ENCODE peak calls at places on chromosomes 4 and X, in eight cellular contexts. L is Calu3; U is activated CD4-positive, alpha-beta memory T cell treated with anti-CD3 and anti-CD28 coated beads for 36 hours; B is NCI-H2029; T is fibroblast of lung; N is omental fat pad; A is Right ventricle myocardium superior; Y is AG20443. P is an unnamed sample.

GRCh38 chrX:29687687-29688086 is 527.7 kb upstream of the MAGEB2 start:
- DNase-seq in L (no peak), Y (peak), A (no peak), U (no peak), N (no peak), B (no peak), T (peak), P (no peak)

GRCh38 chrX:106917830-106918500 is 2.2 kb upstream of the CLDN2 start:
- DNase-seq in L (peak), Y (no peak), N (no peak), T (peak), A (no peak), B (peak), U (peak), P (peak)

GRCh38 chr4:189940178-189941004 is at the start of gene FRG1:
- DNase-seq in B (no peak), Y (peak), U (peak), N (peak), L (peak), A (peak), T (peak), P (no peak)

GRCh38 chr4:8283631-8284121 is 14.1 kb downstream of the HTRA3 start:
- DNase-seq in B (no peak), L (no peak), U (no peak), N (no peak), A (peak), Y (no peak), T (no peak), P (no peak)

GRCh38 chr4:20337261-20337664 is 85.6 kb downstream of the SLIT2 start:
- DNase-seq in T (peak), B (no peak), A (no peak), L (no peak), N (no peak), Y (no peak), U (no peak), P (no peak)

GRCh38 chr4:15488658-15489470 is 19.2 kb downstream of the CC2D2A start:
- DNase-seq in A (no peak), L (no peak), B (no peak), T (peak), Y (no peak), N (no peak), U (no peak), P (no peak)

GRCh38 chrX:15815779-15816452 is 25.6 kb downstream of the ZRSR2 start:
- DNase-seq in A (no peak), T (no peak), N (no peak), L (peak), B (no peak), Y (peak), U (peak), P (peak)

GRCh38 chr4:39576268-39576667 is 49.0 kb upstream of the UGDH start:
- DNase-seq in U (peak), A (no peak), Y (peak), L (no peak), B (no peak), T (peak), N (no peak), P (no peak)

GRCh38 chrX:154717824-154718223 is 33.1 kb downstream of the GAB3 start:
- DNase-seq in B (no peak), U (peak), L (no peak), N (no peak), T (peak), A (no peak), Y (no peak), P (peak)